ENCODE peak calls at places on chromosome 21, in seven cellular contexts. One of them, this sample, is unnamed.

GRCh38 chr21:15080504-15080903 is 15.7 kb upstream of the NRIP1 start:
- DNase-seq in fibroblast of mammary gland: no peak
- DNase-seq in M059J: no peak
- DNase-seq in uterus: no peak
- DNase-seq in A172: no peak
- DNase-seq in NCI-H774: no peak
- DNase-seq in cardiac fibroblast: no peak
- DNase-seq in this sample: no peak

GRCh38 chr21:34362670-34363069 is 1.1 kb upstream of the KCNE2 start:
- DNase-seq in uterus: no peak
- DNase-seq in cardiac fibroblast: no peak
- DNase-seq in NCI-H774: no peak
- DNase-seq in M059J: no peak
- DNase-seq in A172: no peak
- DNase-seq in fibroblast of mammary gland: no peak
- DNase-seq in this sample: no peak

GRCh38 chr21:35202431-35202830 is 153.3 kb upstream of the RUNX1 start:
- DNase-seq in fibroblast of mammary gland: peak
- DNase-seq in NCI-H774: no peak
- DNase-seq in M059J: peak
- DNase-seq in uterus: no peak
- DNase-seq in cardiac fibroblast: peak
- DNase-seq in A172: peak
- DNase-seq in this sample: peak

GRCh38 chr21:36207577-36208320 is 51.1 kb downstream of the DOP1B start:
- DNase-seq in cardiac fibroblast: no peak
- DNase-seq in fibroblast of mammary gland: peak
- DNase-seq in NCI-H774: no peak
- DNase-seq in M059J: peak
- DNase-seq in uterus: no peak
- DNase-seq in A172: peak
- DNase-seq in this sample: peak

GRCh38 chr21:25881524-25882376 is 147.0 kb downstream of the GABPA start:
- DNase-seq in A172: peak
- DNase-seq in uterus: peak
- DNase-seq in M059J: peak
- DNase-seq in fibroblast of mammary gland: peak
- DNase-seq in cardiac fibroblast: peak
- DNase-seq in NCI-H774: peak
- DNase-seq in this sample: peak

GRCh38 chr21:16047857-16048256 is 318.1 kb downstream of the USP25 start:
- DNase-seq in NCI-H774: no peak
- DNase-seq in cardiac fibroblast: peak
- DNase-seq in M059J: no peak
- DNase-seq in A172: no peak
- DNase-seq in fibroblast of mammary gland: peak
- DNase-seq in uterus: no peak
- DNase-seq in this sample: no peak

GRCh38 chr21:35136586-35137254 is 87.6 kb upstream of the RUNX1 start:
- DNase-seq in A172: peak
- DNase-seq in M059J: peak
- DNase-seq in fibroblast of mammary gland: peak
- DNase-seq in NCI-H774: no peak
- DNase-seq in uterus: no peak
- DNase-seq in cardiac fibroblast: peak
- DNase-seq in this sample: peak

GRCh38 chr21:35212393-35213127 is 163.5 kb upstream of the RUNX1 start:
- DNase-seq in fibroblast of mammary gland: peak
- DNase-seq in NCI-H774: no peak
- DNase-seq in uterus: no peak
- DNase-seq in M059J: peak
- DNase-seq in A172: peak
- DNase-seq in cardiac fibroblast: peak
- DNase-seq in this sample: peak

GRCh38 chr21:35641271-35642016 is 418.9 kb downstream of the SETD4 start:
- DNase-seq in M059J: no peak
- DNase-seq in uterus: no peak
- DNase-seq in cardiac fibroblast: no peak
- DNase-seq in A172: no peak
- DNase-seq in fibroblast of mammary gland: peak
- DNase-seq in NCI-H774: no peak
- DNase-seq in this sample: peak

This sample was measured in HCEC 1CT.